ENCODE peak calls at places on chromosomes 11 and 22, in six cellular contexts. One of them, this sample, is unnamed.
A peak's percentile ranks its signal among the peaks of the same experiment; 100 is the strongest.

GRCh38 chr22:25514436-25514835 is 50.0 kb upstream of the GRK3 start:
- DNase-seq in activated naive CD8-positive, alpha-beta T cell treated with anti-CD3 and anti-CD28 coated beads for 36 hours: no peak
- DNase-seq in pulmonary artery endothelial cell: no peak
- DNase-seq in HCEC 1CT: no peak
- DNase-seq in AG10803: no peak
- DNase-seq in astrocyte: no peak
- DNase-seq in this sample: no peak

GRCh38 chr11:114479331-114479730 is 40.1 kb downstream of the REXO2 start:
- DNase-seq in HCEC 1CT: no peak
- DNase-seq in AG10803: no peak
- DNase-seq in astrocyte: no peak
- DNase-seq in activated naive CD8-positive, alpha-beta T cell treated with anti-CD3 and anti-CD28 coated beads for 36 hours: no peak
- DNase-seq in pulmonary artery endothelial cell: no peak
- DNase-seq in this sample: no peak

GRCh38 chr11:47106839-47107520 is 69.7 kb downstream of the ARFGAP2 start:
- DNase-seq in pulmonary artery endothelial cell: no peak
- DNase-seq in activated naive CD8-positive, alpha-beta T cell treated with anti-CD3 and anti-CD28 coated beads for 36 hours: no peak
- DNase-seq in astrocyte: no peak
- DNase-seq in HCEC 1CT: no peak
- DNase-seq in AG10803: no peak
- DNase-seq in this sample: no peak

GRCh38 chr22:41656515-41656914 is 32.2 kb downstream of the SNU13 start:
- DNase-seq in pulmonary artery endothelial cell: no peak
- DNase-seq in AG10803: peak; percentile 13
- DNase-seq in astrocyte: no peak
- DNase-seq in activated naive CD8-positive, alpha-beta T cell treated with anti-CD3 and anti-CD28 coated beads for 36 hours: no peak
- DNase-seq in HCEC 1CT: no peak
- DNase-seq in this sample: no peak

GRCh38 chr22:37623075-37624016 is 14.7 kb downstream of the GGA1 start:
- DNase-seq in HCEC 1CT: no peak
- DNase-seq in astrocyte: no peak
- DNase-seq in activated naive CD8-positive, alpha-beta T cell treated with anti-CD3 and anti-CD28 coated beads for 36 hours: peak; percentile 76
- DNase-seq in AG10803: peak; percentile 40
- DNase-seq in pulmonary artery endothelial cell: no peak
- DNase-seq in this sample: no peak

GRCh38 chr11:104907521-104908185 is 9.4 kb upstream of the CASP12 start:
- DNase-seq in HCEC 1CT: peak; percentile 67
- DNase-seq in activated naive CD8-positive, alpha-beta T cell treated with anti-CD3 and anti-CD28 coated beads for 36 hours: no peak
- DNase-seq in astrocyte: peak; percentile 50
- DNase-seq in AG10803: peak; percentile 12
- DNase-seq in pulmonary artery endothelial cell: no peak
- DNase-seq in this sample: no peak

GRCh38 chr11:31870609-31871309 is 59.6 kb upstream of the PAX6 start:
- DNase-seq in AG10803: peak; percentile 28
- DNase-seq in pulmonary artery endothelial cell: peak; percentile 7
- DNase-seq in HCEC 1CT: no peak
- DNase-seq in astrocyte: peak; percentile 20
- DNase-seq in activated naive CD8-positive, alpha-beta T cell treated with anti-CD3 and anti-CD28 coated beads for 36 hours: peak; percentile 12
- DNase-seq in this sample: peak; percentile 12

GRCh38 chr22:30208631-30209603 is 37.6 kb downstream of the LIF start:
- DNase-seq in astrocyte: peak; percentile 94
- DNase-seq in pulmonary artery endothelial cell: no peak
- DNase-seq in AG10803: peak; percentile 82
- DNase-seq in activated naive CD8-positive, alpha-beta T cell treated with anti-CD3 and anti-CD28 coated beads for 36 hours: no peak
- DNase-seq in HCEC 1CT: peak; percentile 82
- DNase-seq in this sample: no peak

GRCh38 chr11:41175304-41175972 is 284.0 kb downstream of the LRRC4C start:
- DNase-seq in activated naive CD8-positive, alpha-beta T cell treated with anti-CD3 and anti-CD28 coated beads for 36 hours: no peak
- DNase-seq in HCEC 1CT: no peak
- DNase-seq in AG10803: no peak
- DNase-seq in astrocyte: no peak
- DNase-seq in pulmonary artery endothelial cell: no peak
- DNase-seq in this sample: no peak